ENCODE peak calls at places on chromosomes 16 and 17, in five cellular contexts. Y, U, V, X and Z are unnamed samples. For H3K9me3 and H3K27me3, the result is how much of the 10 kb centered on the place peaks cover.

GRCh38 chr16:8905168-8905762 is 23.1 kb downstream of the LITAFD start:
- DNase-seq in Y (no peak), U (no peak), V (no peak), X (no peak), Z (no peak)

GRCh38 chr16:52568495-52568894 is 21.6 kb upstream of the TOX3 start:
- DNase-seq in Y (no peak), U (no peak), V (no peak), X (no peak), Z (no peak)

GRCh38 chr16:50372611-50373344 is 4.0 kb upstream of the BRD7 start:
- DNase-seq in Y (no peak), U (no peak), V (no peak), X (no peak), Z (peak)

GRCh38 chr17:12928736-12929135 is 89.1 kb downstream of the ELAC2 start:
- DNase-seq in Y (no peak), U (no peak), V (no peak), X (no peak), Z (peak)

GRCh38 chr17:28499366-28499668 is 6.8 kb upstream of the FOXN1 start:
- DNase-seq in Y (no peak), U (no peak), V (no peak), X (no peak), Z (no peak)

GRCh38 chr16:53511084-53511402 is 8.0 kb upstream of the AKTIP start:
- DNase-seq in Y (no peak), U (no peak), V (no peak), X (no peak), Z (no peak)

GRCh38 chr16:22188595-22189442 is 17.3 kb upstream of the EEF2K start:
- DNase-seq in Y (no peak), U (peak), V (peak), X (peak), Z (peak)

GRCh38 chr17:18026408-18026776 is 12.6 kb downstream of the ATPAF2 start:
- DNase-seq in Y (no peak), U (no peak), V (peak), X (no peak), Z (no peak)

GRCh38 chr16:82639666-82640336 is 13.0 kb downstream of the CDH13 start:
- DNase-seq in Y (peak), U (peak), V (peak), X (no peak), Z (no peak)

GRCh38 chr16:65214196-65214595 is 92.3 kb upstream of the CDH11 start:
- DNase-seq in Y (no peak), U (no peak), V (no peak), X (no peak), Z (no peak)

GRCh38 chr16:73080931-73081330 is 33.0 kb upstream of the ZFHX3 start:
- DNase-seq in Y (no peak), U (no peak), V (no peak), X (no peak), Z (no peak)

GRCh38 chr16:85619089-85619850 is 6.1 kb downstream of the GSE1 start:
- DNase-seq in Y (no peak), U (no peak), V (no peak), X (no peak), Z (peak)

GRCh38 chr16:30658731-30659506 is 688 bp downstream of the FBRS start:
- DNase-seq in Y (peak), U (peak), V (no peak), X (peak), Z (peak)

GRCh38 chr16:27378871-27379580 is 22.9 kb upstream of the IL21R start:
- DNase-seq in Y (no peak), U (no peak), V (no peak), X (no peak), Z (no peak)

GRCh38 chr16:27355610-27356009 is 41.8 kb downstream of the IL4R start:
- DNase-seq in Y (no peak), U (no peak), V (no peak), X (no peak), Z (peak)

GRCh38 chr17:28532063-28532960 is 20.1 kb downstream of the UNC119 start:
- DNase-seq in Y (no peak), U (no peak), V (no peak), X (no peak), Z (no peak)

GRCh38 chr16:86080131-86080875 is 181.3 kb downstream of the IRF8 start:
- DNase-seq in Y (no peak), U (no peak), V (no peak), X (no peak), Z (no peak)

GRCh38 chr16:4373356-4373908 is 1.8 kb downstream of the VASN start:
- DNase-seq in Y (no peak), U (no peak), V (no peak), X (no peak), Z (no peak)

GRCh38 chr17:83058478-83059167 is 20.8 kb upstream of the METRNL start:
- DNase-seq in Y (no peak), U (no peak), V (peak), X (no peak), Z (no peak)

DNA sequence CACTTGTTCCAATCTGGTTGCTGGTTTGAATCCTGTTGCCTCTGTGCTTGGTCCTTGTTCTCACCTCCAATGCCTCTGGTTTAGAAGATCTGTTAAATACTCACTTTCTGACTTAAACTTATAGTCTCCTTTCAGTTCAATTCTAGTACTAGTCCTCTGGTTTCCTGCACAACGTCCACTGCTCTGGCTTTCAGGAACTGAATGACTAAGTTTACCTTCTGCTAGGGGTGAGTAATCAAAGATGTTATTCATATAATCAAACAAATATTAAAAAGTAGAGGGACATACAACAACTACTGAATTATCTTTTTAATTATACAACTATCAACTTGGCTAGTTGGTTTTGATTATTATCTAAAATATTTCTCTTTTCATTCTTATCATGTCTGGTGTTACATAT is 496.4 kb upstream of the TOM1L1 start:
- DNase-seq in Y (no peak), U (no peak), V (no peak), X (no peak), Z (no peak)
- H3K9me3 ChIP-seq in Y (under half), U (under half), V (under half), X (under half), Z (under half)

GRCh38 chr17:49870298-49870697 is 22.4 kb upstream of the TAC4 start:
- DNase-seq in Y (no peak), U (no peak), V (no peak), X (no peak), Z (no peak)

GRCh38 chr17:49872776-49873377 is 25.0 kb upstream of the TAC4 start:
- DNase-seq in Y (no peak), U (no peak), V (no peak), X (no peak), Z (no peak)

GRCh38 chr17:49866882-49867413 is 19.1 kb upstream of the TAC4 start:
- DNase-seq in Y (no peak), U (no peak), V (no peak), X (no peak), Z (no peak)

GRCh38 chr17:49871211-49871610 is 23.3 kb upstream of the TAC4 start:
- DNase-seq in Y (no peak), U (no peak), V (no peak), X (no peak), Z (no peak)

DNA sequence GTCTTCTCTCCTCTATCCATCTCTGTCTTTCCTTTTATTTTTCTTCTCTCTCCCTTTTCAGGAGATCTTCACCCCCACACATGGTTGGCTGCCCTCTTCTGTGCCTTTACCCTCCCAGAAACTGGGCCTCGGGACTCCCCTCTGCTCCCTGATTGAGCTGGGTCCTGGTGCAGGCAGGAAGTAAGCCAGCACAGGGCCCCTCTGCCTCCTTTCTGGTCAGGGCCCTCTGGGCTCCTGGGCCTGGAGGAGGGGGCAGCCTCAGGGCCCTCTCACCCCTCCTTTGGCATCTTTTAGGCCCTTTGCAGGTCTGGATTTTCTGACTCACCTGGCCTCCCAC is 21.1 kb upstream of the TAC4 start:
- DNase-seq in Y (no peak), U (no peak), V (no peak), X (no peak), Z (no peak)
- H3K27me3 ChIP-seq in Y (under half), U (under half), V (under half), X (under half), Z (under half)

GRCh38 chr17:31487063-31487647 is 95.7 kb downstream of the RAB11FIP4 start:
- DNase-seq in Y (no peak), U (no peak), V (no peak), X (no peak), Z (no peak)

GRCh38 chr17:31488982-31489294 is 97.5 kb downstream of the RAB11FIP4 start:
- DNase-seq in Y (no peak), U (no peak), V (no peak), X (no peak), Z (no peak)

GRCh38 chr17:31486351-31487062 is 95.0 kb downstream of the RAB11FIP4 start:
- DNase-seq in Y (no peak), U (no peak), V (no peak), X (no peak), Z (no peak)

GRCh38 chr17:31488264-31488981 is 96.9 kb downstream of the RAB11FIP4 start:
- DNase-seq in Y (no peak), U (no peak), V (no peak), X (no peak), Z (no peak)

GRCh38 chr17:31487648-31488263 is 96.3 kb downstream of the RAB11FIP4 start:
- DNase-seq in Y (peak), U (no peak), V (peak), X (no peak), Z (no peak)
- H3K27ac ChIP-seq in Y (no peak), U (no peak), V (peak), X (no peak), Z (no peak)

GRCh38 chr16:35730251-35730650 is 2270.8 kb downstream of the TP53TG3F start:
- DNase-seq in Y (no peak), U (no peak), V (no peak), X (no peak), Z (no peak)

GRCh38 chr16:35725949-35726348 is 2266.5 kb downstream of the TP53TG3F start:
- DNase-seq in Y (no peak), U (no peak), V (no peak), X (no peak), Z (no peak)

DNA sequence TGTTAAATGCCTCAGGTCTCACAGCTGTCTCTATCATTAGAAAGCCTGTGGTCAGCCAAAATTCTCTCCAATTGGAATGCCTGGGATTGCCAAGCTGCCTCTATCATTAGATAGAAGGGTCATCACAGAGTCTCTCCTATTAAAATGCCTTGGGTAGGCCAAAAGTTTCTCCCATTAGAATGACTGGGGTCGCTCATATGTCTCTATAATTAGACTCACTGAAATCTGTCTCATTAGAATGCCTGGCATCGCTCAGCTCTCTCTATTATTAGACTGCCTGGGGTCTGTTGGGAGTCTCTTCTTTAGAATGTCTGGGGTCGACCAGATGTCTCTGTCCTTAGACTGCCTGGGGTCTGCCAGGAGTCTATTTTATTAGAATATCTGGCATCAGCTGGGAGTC is 2265.1 kb downstream of the TP53TG3F start:
- DNase-seq in Y (no peak), U (no peak), V (no peak), X (no peak), Z (no peak)
- H3K9me3 ChIP-seq in Y (under half), U (under half), V (under half), X (under half), Z (under half)